ENCODE peak calls at places on chromosomes 4 and X, in five cellular contexts. One of them, this sample, is unnamed.

GRCh38 chrX:16186380-16187007 is 19.2 kb downstream of the MAGEB17 start:
- DNase-seq in T-cell: no peak
- DNase-seq in activated naive CD8-positive, alpha-beta T cell treated with anti-CD3 and anti-CD28 coated beads, Interleukin-2, amount 50 U/mL, for 24 hours: no peak
- DNase-seq in foreskin fibroblast: no peak
- DNase-seq in DMS 273 treated with DMSO at 0.1 percent for 48 hours: no peak
- DNase-seq in this sample: no peak

GRCh38 chr4:7890635-7891393 is 48.8 kb downstream of the AFAP1 start:
- DNase-seq in T-cell: no peak
- DNase-seq in activated naive CD8-positive, alpha-beta T cell treated with anti-CD3 and anti-CD28 coated beads, Interleukin-2, amount 50 U/mL, for 24 hours: no peak
- DNase-seq in foreskin fibroblast: peak
- DNase-seq in DMS 273 treated with DMSO at 0.1 percent for 48 hours: peak
- DNase-seq in this sample: no peak

GRCh38 chrX:131057706-131058105 is 440 bp upstream of the ARHGAP36 start:
- DNase-seq in T-cell: no peak
- DNase-seq in activated naive CD8-positive, alpha-beta T cell treated with anti-CD3 and anti-CD28 coated beads, Interleukin-2, amount 50 U/mL, for 24 hours: no peak
- DNase-seq in foreskin fibroblast: no peak
- DNase-seq in DMS 273 treated with DMSO at 0.1 percent for 48 hours: no peak
- DNase-seq in this sample: no peak

GRCh38 chr4:83906561-83906960 is 370.7 kb downstream of the GPAT3 start:
- DNase-seq in T-cell: no peak
- DNase-seq in activated naive CD8-positive, alpha-beta T cell treated with anti-CD3 and anti-CD28 coated beads, Interleukin-2, amount 50 U/mL, for 24 hours: no peak
- DNase-seq in foreskin fibroblast: peak
- DNase-seq in DMS 273 treated with DMSO at 0.1 percent for 48 hours: no peak
- DNase-seq in this sample: no peak

GRCh38 chrX:15418041-15418706 is 34.0 kb upstream of the VEGFD start:
- DNase-seq in T-cell: no peak
- DNase-seq in activated naive CD8-positive, alpha-beta T cell treated with anti-CD3 and anti-CD28 coated beads, Interleukin-2, amount 50 U/mL, for 24 hours: no peak
- DNase-seq in foreskin fibroblast: peak
- DNase-seq in DMS 273 treated with DMSO at 0.1 percent for 48 hours: no peak
- DNase-seq in this sample: no peak

GRCh38 chr4:187478292-187479205 is 517.0 kb upstream of the ZFP42 start:
- DNase-seq in T-cell: no peak
- DNase-seq in activated naive CD8-positive, alpha-beta T cell treated with anti-CD3 and anti-CD28 coated beads, Interleukin-2, amount 50 U/mL, for 24 hours: no peak
- DNase-seq in foreskin fibroblast: peak
- DNase-seq in DMS 273 treated with DMSO at 0.1 percent for 48 hours: no peak
- DNase-seq in this sample: no peak

GRCh38 chr4:130985371-130985770 is 1889.4 kb downstream of the C4orf33 start:
- DNase-seq in T-cell: no peak
- DNase-seq in activated naive CD8-positive, alpha-beta T cell treated with anti-CD3 and anti-CD28 coated beads, Interleukin-2, amount 50 U/mL, for 24 hours: no peak
- DNase-seq in foreskin fibroblast: no peak
- DNase-seq in DMS 273 treated with DMSO at 0.1 percent for 48 hours: no peak
- DNase-seq in this sample: no peak

GRCh38 chrX:134908235-134908834 is 82.5 kb upstream of the SMIM10 start:
- DNase-seq in T-cell: no peak
- DNase-seq in activated naive CD8-positive, alpha-beta T cell treated with anti-CD3 and anti-CD28 coated beads, Interleukin-2, amount 50 U/mL, for 24 hours: no peak
- DNase-seq in foreskin fibroblast: peak
- DNase-seq in DMS 273 treated with DMSO at 0.1 percent for 48 hours: no peak
- DNase-seq in this sample: no peak

GRCh38 chrX:85109235-85109634 is 105.6 kb downstream of the APOOL start:
- DNase-seq in T-cell: no peak
- DNase-seq in activated naive CD8-positive, alpha-beta T cell treated with anti-CD3 and anti-CD28 coated beads, Interleukin-2, amount 50 U/mL, for 24 hours: peak
- DNase-seq in foreskin fibroblast: no peak
- DNase-seq in DMS 273 treated with DMSO at 0.1 percent for 48 hours: no peak
- DNase-seq in this sample: no peak

GRCh38 chr4:142683997-142684396 is 162.1 kb downstream of the INPP4B start:
- DNase-seq in T-cell: no peak
- DNase-seq in activated naive CD8-positive, alpha-beta T cell treated with anti-CD3 and anti-CD28 coated beads, Interleukin-2, amount 50 U/mL, for 24 hours: no peak
- DNase-seq in foreskin fibroblast: no peak
- DNase-seq in DMS 273 treated with DMSO at 0.1 percent for 48 hours: no peak
- DNase-seq in this sample: no peak

GRCh38 chr4:183659919-183660318 is 826 bp downstream of the TRAPPC11 start:
- DNase-seq in T-cell: no peak
- DNase-seq in activated naive CD8-positive, alpha-beta T cell treated with anti-CD3 and anti-CD28 coated beads, Interleukin-2, amount 50 U/mL, for 24 hours: no peak
- DNase-seq in foreskin fibroblast: peak
- DNase-seq in DMS 273 treated with DMSO at 0.1 percent for 48 hours: no peak
- DNase-seq in this sample: no peak

GRCh38 chrX:107935664-107936433 is 46.3 kb downstream of the TEX13B start:
- DNase-seq in T-cell: no peak
- DNase-seq in activated naive CD8-positive, alpha-beta T cell treated with anti-CD3 and anti-CD28 coated beads, Interleukin-2, amount 50 U/mL, for 24 hours: no peak
- DNase-seq in foreskin fibroblast: peak
- DNase-seq in DMS 273 treated with DMSO at 0.1 percent for 48 hours: no peak
- DNase-seq in this sample: no peak

GRCh38 chr4:39613093-39613656 is 25.5 kb downstream of the SMIM14 start:
- DNase-seq in T-cell: no peak
- DNase-seq in activated naive CD8-positive, alpha-beta T cell treated with anti-CD3 and anti-CD28 coated beads, Interleukin-2, amount 50 U/mL, for 24 hours: no peak
- DNase-seq in foreskin fibroblast: peak
- DNase-seq in DMS 273 treated with DMSO at 0.1 percent for 48 hours: no peak
- DNase-seq in this sample: no peak